ENCODE peak calls at places on chromosomes 12 and 14, in eight cellular contexts. E, C, D, X, F, Q, U and I are unnamed samples.

GRCh38 chr12:28955491-28955890 is 193.6 kb upstream of the FAR2 start:
- DNase-seq in E (peak), C (no peak), D (no peak), X (no peak), F (no peak), Q (peak), U (peak), I (no peak)

GRCh38 chr14:62691613-62692489 is 353.4 kb downstream of the KCNH5 start:
- DNase-seq in E (peak), C (no peak), D (peak), X (no peak), F (no peak), Q (peak), U (peak), I (no peak)

GRCh38 chr14:103881927-103882281 is 34.5 kb upstream of the PPP1R13B start:
- DNase-seq in E (no peak), C (no peak), D (no peak), X (no peak), F (no peak), Q (no peak), U (no peak), I (no peak)

GRCh38 chr12:47811581-47812484 is 7.9 kb downstream of the HDAC7 start:
- DNase-seq in E (peak), C (peak), D (no peak), X (no peak), F (peak), Q (peak), U (peak), I (no peak)

GRCh38 chr12:45674583-45674982 is 54.9 kb upstream of the ARID2 start:
- DNase-seq in E (peak), C (no peak), D (peak), X (no peak), F (peak), Q (peak), U (peak), I (no peak)

GRCh38 chr12:60805340-60805739 is 1209.5 kb downstream of the SLC16A7 start:
- DNase-seq in E (no peak), C (no peak), D (no peak), X (no peak), F (no peak), Q (no peak), U (no peak), I (no peak)

GRCh38 chr14:104201063-104201462 is 62.7 kb downstream of the KIF26A start:
- DNase-seq in E (no peak), C (no peak), D (no peak), X (peak), F (no peak), Q (no peak), U (no peak), I (no peak)

GRCh38 chr14:73787760-73788508 is 63.7 kb upstream of the PTGR2 start:
- DNase-seq in E (peak), C (peak), D (no peak), X (no peak), F (no peak), Q (peak), U (peak), I (peak)

GRCh38 chr12:44816446-44817017 is 59.6 kb downstream of the NELL2 start:
- DNase-seq in E (no peak), C (no peak), D (no peak), X (no peak), F (no peak), Q (no peak), U (no peak), I (no peak)

GRCh38 chr14:105418269-105419054 is 1.2 kb upstream of the MTA1 start:
- DNase-seq in E (no peak), C (no peak), D (no peak), X (no peak), F (no peak), Q (no peak), U (no peak), I (no peak)

GRCh38 chr12:81255947-81256346 is 178.1 kb downstream of the ACSS3 start:
- DNase-seq in E (no peak), C (no peak), D (no peak), X (no peak), F (no peak), Q (no peak), U (no peak), I (no peak)

GRCh38 chr12:41606741-41607460 is 418.8 kb downstream of the PDZRN4 start:
- DNase-seq in E (no peak), C (no peak), D (no peak), X (no peak), F (no peak), Q (no peak), U (no peak), I (no peak)

GRCh38 chr14:102316048-102316745 is 3.3 kb upstream of the ZNF839 start:
- DNase-seq in E (no peak), C (peak), D (no peak), X (no peak), F (peak), Q (peak), U (peak), I (no peak)

GRCh38 chr12:33439587-33440011 is at the start of gene SYT10:
- DNase-seq in E (peak), C (no peak), D (no peak), X (peak), F (no peak), Q (peak), U (no peak), I (peak)

GRCh38 chr14:100088226-100088625 is 23.0 kb downstream of the EVL start:
- DNase-seq in E (no peak), C (no peak), D (no peak), X (no peak), F (no peak), Q (no peak), U (no peak), I (no peak)

GRCh38 chr14:67517083-67517482 is 16.0 kb upstream of the PLEKHH1 start:
- DNase-seq in E (peak), C (no peak), D (no peak), X (peak), F (peak), Q (peak), U (no peak), I (no peak)

GRCh38 chr12:111444314-111444705 is 38.6 kb downstream of the SH2B3 start:
- DNase-seq in E (peak), C (peak), D (no peak), X (no peak), F (no peak), Q (no peak), U (no peak), I (peak)

GRCh38 chr14:89196561-89196960 is 220.5 kb downstream of the FOXN3 start:
- DNase-seq in E (peak), C (no peak), D (no peak), X (no peak), F (no peak), Q (no peak), U (no peak), I (no peak)

GRCh38 chr12:75979181-75979580 is 52.4 kb downstream of the PHLDA1 start:
- DNase-seq in E (peak), C (no peak), D (no peak), X (no peak), F (no peak), Q (no peak), U (no peak), I (no peak)

GRCh38 chr12:56337753-56338221 is 897 bp upstream of the IL23A start:
- DNase-seq in E (no peak), C (no peak), D (no peak), X (no peak), F (no peak), Q (no peak), U (no peak), I (no peak)

DNA sequence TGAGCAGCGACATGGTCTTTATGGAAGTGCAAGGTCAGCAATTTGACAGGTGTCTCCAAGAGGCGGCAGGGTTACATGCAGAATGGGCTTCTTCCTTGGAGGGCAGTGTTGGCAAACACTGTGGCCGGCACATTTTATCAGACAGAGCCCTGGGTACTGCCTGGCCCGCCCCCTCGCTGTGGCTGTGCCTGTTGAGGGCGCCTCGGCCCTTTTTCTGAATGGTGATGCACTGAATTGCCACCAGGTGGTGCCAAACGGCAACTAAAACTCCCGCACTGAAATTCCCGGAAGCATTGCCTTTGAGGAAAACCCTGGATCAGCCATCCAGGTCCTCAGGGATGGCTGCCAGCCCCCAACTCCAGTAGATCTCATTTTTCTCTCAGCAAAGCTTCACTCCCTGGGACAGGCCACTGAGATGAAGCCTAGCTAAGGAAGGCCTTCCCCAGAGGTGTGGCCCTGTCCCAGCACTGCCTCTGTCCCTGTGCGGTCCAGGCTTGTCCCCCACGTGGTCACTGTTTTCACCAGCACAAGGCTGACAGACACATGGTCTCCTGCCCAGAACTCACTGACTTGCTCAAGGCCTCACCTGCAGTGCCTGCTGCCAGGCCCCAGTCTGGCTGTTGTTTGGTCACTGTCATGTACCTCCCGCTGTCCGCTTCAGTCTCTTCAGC is 73.6 kb downstream of the TESC start:
- DNase-seq in E (peak), C (peak), D (peak), X (peak), F (peak), Q (peak), U (peak), I (peak)
- TF ChIP-seq CTCF in E (peak), C (peak), D (peak), X (peak), F (peak), Q (peak), U (peak), I (peak)

GRCh38 chr12:7162691-7163114 is 26.8 kb upstream of the PEX5 start:
- DNase-seq in E (no peak), C (no peak), D (no peak), X (peak), F (no peak), Q (peak), U (no peak), I (peak)
- TF ChIP-seq CTCF in E (peak), C (peak), D (peak), X (peak), F (peak), Q (peak), U (peak), I (no peak)

GRCh38 chr14:60805881-60806569 is 71.5 kb downstream of the MNAT1 start:
- DNase-seq in E (peak), C (no peak), D (no peak), X (no peak), F (no peak), Q (peak), U (peak), I (no peak)
- TF ChIP-seq CTCF in E (no peak), C (no peak), D (no peak), X (no peak), F (no peak), Q (no peak), U (no peak), I (no peak)

DNA sequence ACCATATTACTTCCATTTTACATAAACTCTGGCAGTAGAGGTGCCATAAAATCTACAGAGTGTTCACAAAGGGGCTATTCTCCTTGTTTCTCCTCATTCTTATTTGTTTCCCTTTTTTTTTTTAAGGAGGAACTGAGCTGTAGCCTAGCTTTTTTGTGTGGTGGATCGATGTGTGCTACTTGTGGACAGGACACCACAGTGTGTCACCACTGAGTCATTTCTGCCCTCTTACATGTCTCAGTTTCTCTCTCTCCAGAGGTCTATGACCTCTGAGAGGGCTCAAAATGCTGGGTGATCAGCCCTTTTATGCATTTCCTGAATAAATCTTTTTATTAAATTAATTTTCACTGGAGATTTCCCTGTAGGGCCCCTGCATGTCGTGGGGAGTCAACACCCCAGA is 370.2 kb downstream of the ADGRD1 start:
- DNase-seq in E (no peak), C (no peak), D (no peak), X (no peak), F (no peak), Q (no peak), U (no peak), I (no peak)
- TF ChIP-seq CTCF in E (no peak), C (no peak), D (no peak), X (no peak), F (no peak), Q (no peak), U (no peak), I (no peak)

GRCh38 chr12:102950107-102950949 is 7.1 kb upstream of the ASCL1 start:
- DNase-seq in E (no peak), C (no peak), D (no peak), X (no peak), F (no peak), Q (no peak), U (no peak), I (peak)
- TF ChIP-seq CTCF in E (no peak), C (no peak), D (peak), X (no peak), F (no peak), Q (no peak), U (no peak), I (peak)

GRCh38 chr12:95815635-95816212 is 25.2 kb upstream of the NTN4 start:
- DNase-seq in E (peak), C (peak), D (no peak), X (no peak), F (no peak), Q (peak), U (peak), I (peak)
- TF ChIP-seq CTCF in E (peak), C (peak), D (peak), X (no peak), F (peak), Q (peak), U (peak), I (peak)

DNA sequence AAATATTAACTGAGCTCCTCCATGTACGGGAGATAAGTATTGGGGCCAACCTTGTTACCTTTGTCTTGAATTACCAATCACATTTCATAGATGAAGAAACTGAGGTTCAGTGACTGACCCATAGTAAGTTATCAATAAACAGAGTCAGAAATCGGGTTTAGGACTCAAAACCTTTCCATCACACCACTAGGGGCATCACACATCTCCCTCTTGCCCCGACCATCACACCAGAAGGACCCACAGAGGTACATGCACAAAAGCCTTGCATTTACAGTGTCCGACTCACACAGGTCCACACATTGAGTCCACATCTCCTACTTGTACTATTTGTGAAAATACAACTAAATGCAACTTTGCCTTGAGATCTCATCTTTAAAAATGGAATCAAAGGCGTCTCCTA is 29.4 kb downstream of the KCNA5 start:
- DNase-seq in E (no peak), C (no peak), D (no peak), X (no peak), F (no peak), Q (no peak), U (no peak), I (no peak)
- TF ChIP-seq CTCF in E (no peak), C (peak), D (peak), X (no peak), F (no peak), Q (no peak), U (no peak), I (no peak)